ENCODE peak calls at places on chromosomes 13 and 19, in nine cellular contexts. F, A, O, I, J, R, V, S and P are unnamed samples.

GRCh38 chr19:47740866-47741519 is 4.4 kb upstream of the NOP53 start:
- DNase-seq in F (no peak), A (no peak), I (no peak), O (no peak), J (no peak), S (no peak), V (no peak), R (no peak), P (no peak)

GRCh38 chr19:16520074-16520973 is 21.9 kb downstream of the CHERP start:
- DNase-seq in O (no peak), F (no peak), R (no peak), J (no peak), V (no peak), A (no peak), S (no peak), I (no peak), P (no peak)

GRCh38 chr13:99926014-99926731 is 45.4 kb downstream of the ZIC5 start:
- DNase-seq in F (no peak), J (no peak), V (no peak), I (no peak), A (no peak), R (no peak), S (no peak), O (no peak), P (no peak)

GRCh38 chr19:4487572-4487971 is 15.5 kb downstream of the HDGFL2 start:
- DNase-seq in F (no peak), S (no peak), R (no peak), I (no peak), J (no peak), A (no peak), V (no peak), O (no peak), P (no peak)

GRCh38 chr13:81171065-81171647 is 830.2 kb upstream of the SPRY2 start:
- DNase-seq in F (peak), I (peak), R (no peak), J (no peak), A (no peak), O (no peak), V (no peak), S (peak), P (no peak)

GRCh38 chr13:41864658-41865057 is 96.3 kb downstream of the VWA8 start:
- DNase-seq in A (no peak), I (no peak), J (no peak), O (peak), R (no peak), V (no peak), S (peak), F (no peak), P (no peak)

GRCh38 chr19:47221890-47222289 is 9.1 kb downstream of the BBC3 start:
- DNase-seq in F (no peak), S (no peak), J (no peak), O (no peak), R (no peak), I (no peak), V (no peak), A (no peak), P (no peak)

GRCh38 chr13:110405597-110406450 is 98.7 kb downstream of the COL4A2 start:
- DNase-seq in V (no peak), A (no peak), O (no peak), S (no peak), J (no peak), I (no peak), R (no peak), F (no peak), P (no peak)

GRCh38 chr19:29259153-29259552 is 46.2 kb upstream of the UQCRFS1 start:
- DNase-seq in R (no peak), O (no peak), S (no peak), A (no peak), F (no peak), V (no peak), I (no peak), J (no peak), P (no peak)

GRCh38 chr13:37751025-37751424 is 118.5 kb downstream of the TRPC4 start:
- DNase-seq in I (no peak), A (no peak), O (no peak), V (no peak), F (no peak), S (no peak), R (no peak), J (no peak), P (no peak)

GRCh38 chr19:56720281-56720680 is 48.7 kb upstream of the ZNF835 start:
- DNase-seq in F (no peak), A (no peak), S (peak), R (no peak), J (no peak), O (no peak), I (no peak), V (no peak), P (no peak)

GRCh38 chr13:47837104-47837880 is 163.8 kb downstream of the SUCLA2 start:
- DNase-seq in O (no peak), F (no peak), S (no peak), V (no peak), I (no peak), R (no peak), A (no peak), J (no peak), P (no peak)

GRCh38 chr13:111519490-111520170 is 199.2 kb downstream of the TEX29 start:
- DNase-seq in A (no peak), R (no peak), I (no peak), J (no peak), S (no peak), V (no peak), F (no peak), O (no peak), P (no peak)

GRCh38 chr13:64723735-64724134 is 2506.4 kb downstream of the PCDH9 start:
- DNase-seq in O (no peak), J (no peak), V (peak), R (no peak), I (peak), S (peak), F (peak), A (no peak), P (no peak)

GRCh38 chr13:48873598-48873997 is 102.1 kb upstream of the FNDC3A start:
- DNase-seq in A (no peak), S (peak), R (no peak), V (peak), I (no peak), F (peak), O (no peak), J (no peak), P (no peak)

GRCh38 chr13:90632184-90632583 is 715.3 kb upstream of the MIR17HG start:
- DNase-seq in R (no peak), J (no peak), I (no peak), O (no peak), S (no peak), F (no peak), V (no peak), A (no peak), P (no peak)

GRCh38 chr13:41751277-41751676 is 209.6 kb downstream of the VWA8 start:
- DNase-seq in J (no peak), O (no peak), S (peak), F (no peak), A (no peak), I (no peak), R (no peak), V (peak), P (no peak)

GRCh38 chr19:19427302-19427701 is 21.8 kb downstream of the GATAD2A start:
- DNase-seq in J (no peak), A (no peak), F (no peak), R (no peak), V (no peak), I (no peak), O (no peak), S (no peak), P (no peak)

GRCh38 chr19:1513492-1514294 is 874 bp upstream of the ADAMTSL5 start:
- DNase-seq in J (peak), A (no peak), O (peak), V (peak), F (no peak), R (peak), I (no peak), S (peak), P (no peak)

GRCh38 chr19:32901504-32902161 is 32.1 kb upstream of the SLC7A9 start:
- DNase-seq in S (no peak), R (no peak), F (no peak), J (no peak), V (no peak), O (no peak), A (no peak), I (no peak), P (no peak)

GRCh38 chr13:94558721-94559120 is 37.2 kb downstream of the TGDS start:
- DNase-seq in V (no peak), F (no peak), A (no peak), R (no peak), I (no peak), S (no peak), J (no peak), O (no peak), P (no peak)

GRCh38 chr13:112450118-112450517 is 74.0 kb downstream of the SPACA7 start:
- DNase-seq in J (no peak), O (peak), F (no peak), S (no peak), V (no peak), A (no peak), I (no peak), R (no peak), P (no peak)

GRCh38 chr19:32872391-32872790 is 2.8 kb upstream of the SLC7A9 start:
- DNase-seq in O (no peak), V (no peak), F (no peak), R (no peak), S (no peak), I (no peak), J (no peak), A (no peak), P (no peak)

GRCh38 chr19:58326914-58327726 is at the start of gene ZSCAN22:
- DNase-seq in S (peak), R (peak), J (peak), O (peak), F (peak), I (peak), V (peak), A (peak), P (peak)

GRCh38 chr19:19740755-19741154 is 7.8 kb upstream of the ZNF14 start:
- DNase-seq in S (no peak), J (no peak), F (no peak), V (no peak), O (peak), A (no peak), R (no peak), I (no peak), P (no peak)

GRCh38 chr13:112256716-112257497 is 119.2 kb upstream of the SPACA7 start:
- DNase-seq in J (no peak), I (no peak), S (no peak), R (no peak), O (no peak), V (no peak), A (no peak), F (no peak), P (no peak)

GRCh38 chr13:113489549-113490495 is 689 bp downstream of the DCUN1D2 start:
- DNase-seq in I (no peak), S (peak), F (peak), V (no peak), R (no peak), O (peak), A (no peak), J (no peak), P (no peak)

GRCh38 chr19:32580353-32580900 is 563 bp upstream of the PDCD5 start:
- DNase-seq in O (no peak), J (no peak), A (no peak), R (no peak), V (no peak), I (no peak), S (no peak), F (no peak), P (no peak)

GRCh38 chr19:40626918-40627317 is 25.7 kb downstream of the LTBP4 start:
- DNase-seq in A (no peak), S (no peak), F (no peak), R (no peak), J (no peak), V (no peak), I (no peak), O (no peak), P (no peak)

GRCh38 chr13:37944476-37945442 is 75.2 kb upstream of the TRPC4 start:
- DNase-seq in A (no peak), J (no peak), I (no peak), O (no peak), F (no peak), R (no peak), V (no peak), S (peak), P (no peak)

GRCh38 chr19:43743059-43743458 is 11.7 kb downstream of the SMG9 start:
- DNase-seq in R (no peak), V (no peak), A (no peak), J (no peak), F (no peak), S (peak), O (no peak), I (no peak), P (no peak)

GRCh38 chr13:101423872-101424271 is 7.6 kb upstream of the NALCN start:
- DNase-seq in S (no peak), A (no peak), O (no peak), J (no peak), F (no peak), R (no peak), I (no peak), V (no peak), P (no peak)

GRCh38 chr13:51862965-51863364 is 1.2 kb downstream of the CCDC70 start:
- DNase-seq in I (no peak), F (no peak), J (no peak), A (no peak), O (no peak), V (no peak), R (no peak), S (no peak), P (no peak)

GRCh38 chr13:47415048-47415447 is 518.2 kb upstream of the HTR2A start:
- DNase-seq in F (no peak), O (no peak), R (no peak), V (no peak), A (no peak), S (peak), J (no peak), I (no peak), P (no peak)

GRCh38 chr19:12774588-12775555 is at the start of gene HOOK2:
- DNase-seq in S (no peak), I (no peak), F (no peak), A (no peak), J (no peak), V (no peak), R (no peak), O (peak), P (no peak)